ENCODE peak calls at places on chromosomes 3 and 15, in eight cellular contexts. Y, S, N, Q, V, L, W and Z are unnamed samples.

GRCh38 chr15:60580650-60581415 is 101.9 kb upstream of the ICE2 start:
- DNase-seq in Y (no peak), S (no peak), N (no peak), Q (no peak), V (no peak), L (peak; percentile 16), W (no peak), Z (no peak)

GRCh38 chr3:359672-360071 is 163.1 kb downstream of the CHL1 start:
- DNase-seq in Y (no peak), S (no peak), N (no peak), Q (no peak), V (no peak), L (no peak), W (no peak), Z (no peak)

GRCh38 chr3:17639765-17640164 is 102.7 kb downstream of the TBC1D5 start:
- DNase-seq in Y (peak; percentile 95), S (no peak), N (no peak), Q (no peak), V (no peak), L (peak; percentile 10), W (peak; percentile 75), Z (no peak)

GRCh38 chr3:81550415-81550814 is 211.0 kb downstream of the GBE1 start:
- DNase-seq in Y (no peak), S (no peak), N (no peak), Q (no peak), V (no peak), L (no peak), W (no peak), Z (no peak)

GRCh38 chr15:90606641-90607040 is 76.9 kb downstream of the CRTC3 start:
- DNase-seq in Y (no peak), S (no peak), N (no peak), Q (no peak), V (no peak), L (no peak), W (no peak), Z (no peak)

GRCh38 chr3:15498461-15499214 is 22.9 kb downstream of the COLQ start:
- DNase-seq in Y (no peak), S (no peak), N (no peak), Q (no peak), V (no peak), L (no peak), W (no peak), Z (no peak)

GRCh38 chr3:125146601-125147490 is 65.7 kb downstream of the SLC12A8 start:
- DNase-seq in Y (no peak), S (no peak), N (peak; percentile 74), Q (no peak), V (no peak), L (no peak), W (no peak), Z (peak; percentile 67)

GRCh38 chr3:131690800-131691199 is 188.0 kb upstream of the MRPL3 start:
- DNase-seq in Y (no peak), S (no peak), N (no peak), Q (no peak), V (no peak), L (no peak), W (no peak), Z (no peak)

GRCh38 chr15:92667291-92667904 is 11.8 kb upstream of the FAM174B start:
- DNase-seq in Y (no peak), S (no peak), N (no peak), Q (peak; percentile 21), V (no peak), L (no peak), W (peak; percentile 45), Z (no peak)

GRCh38 chr3:61985020-61985419 is 388.3 kb downstream of the FEZF2 start:
- DNase-seq in Y (peak; percentile 53), S (no peak), N (no peak), Q (no peak), V (no peak), L (peak; percentile 27), W (no peak), Z (no peak)

GRCh38 chr15:99438222-99438592 is 127.6 kb upstream of the MEF2A start:
- DNase-seq in Y (no peak), S (no peak), N (peak; percentile 35), Q (peak; percentile 3), V (no peak), L (no peak), W (no peak), Z (no peak)

GRCh38 chr15:31551323-31551722 is 224.7 kb downstream of the KLF13 start:
- DNase-seq in Y (no peak), S (no peak), N (no peak), Q (no peak), V (no peak), L (no peak), W (no peak), Z (no peak)

GRCh38 chr3:131033480-131034080 is 6.9 kb downstream of the NEK11 start:
- DNase-seq in Y (no peak), S (no peak), N (no peak), Q (no peak), V (no peak), L (peak; percentile 76), W (no peak), Z (no peak)

GRCh38 chr3:120615863-120616599 is 19.9 kb downstream of the NDUFB4 start:
- DNase-seq in Y (no peak), S (no peak), N (peak; percentile 71), Q (no peak), V (no peak), L (peak; percentile 88), W (peak; percentile 84), Z (peak; percentile 59)

GRCh38 chr3:124492824-124493223 is 237.4 kb upstream of the UMPS start:
- DNase-seq in Y (no peak), S (peak; percentile 19), N (no peak), Q (peak; percentile 82), V (no peak), L (peak; percentile 48), W (peak; percentile 94), Z (peak; percentile 59)

GRCh38 chr3:113096158-113096893 is 105.5 kb downstream of the GTPBP8 start:
- DNase-seq in Y (no peak), S (no peak), N (no peak), Q (no peak), V (no peak), L (no peak), W (no peak), Z (no peak)

GRCh38 chr3:152474585-152474984 is 205.9 kb downstream of the MBNL1 start:
- DNase-seq in Y (peak; percentile 69), S (peak; percentile 52), N (no peak), Q (no peak), V (no peak), L (peak; percentile 79), W (no peak), Z (no peak)

GRCh38 chr3:127964053-127964452 is 49.0 kb downstream of the KBTBD12 start:
- DNase-seq in Y (peak; percentile 48), S (no peak), N (no peak), Q (no peak), V (no peak), L (peak; percentile 59), W (peak; percentile 90), Z (no peak)

GRCh38 chr3:112056451-112056929 is 22.0 kb downstream of the TMPRSS7 start:
- DNase-seq in Y (peak; percentile 75), S (no peak), N (no peak), Q (no peak), V (no peak), L (no peak), W (no peak), Z (no peak)

GRCh38 chr3:107557743-107558142 is 35.0 kb downstream of the BBX start:
- DNase-seq in Y (no peak), S (no peak), N (no peak), Q (no peak), V (no peak), L (no peak), W (no peak), Z (no peak)

GRCh38 chr15:78567541-78567940 is 2.2 kb downstream of the CHRNA5 start:
- DNase-seq in Y (no peak), S (no peak), N (no peak), Q (no peak), V (no peak), L (no peak), W (no peak), Z (no peak)

GRCh38 chr15:38201714-38202113 is 50.9 kb upstream of the SPRED1 start:
- DNase-seq in Y (no peak), S (no peak), N (no peak), Q (no peak), V (no peak), L (no peak), W (no peak), Z (no peak)

GRCh38 chr15:81062937-81063336 is 62.2 kb downstream of the TLNRD1 start:
- DNase-seq in Y (no peak), S (no peak), N (no peak), Q (no peak), V (no peak), L (no peak), W (no peak), Z (no peak)

GRCh38 chr3:186059192-186059591 is 49.7 kb downstream of the ETV5 start:
- DNase-seq in Y (no peak), S (no peak), N (no peak), Q (no peak), V (no peak), L (no peak), W (no peak), Z (no peak)

GRCh38 chr15:60044636-60045273 is 40.6 kb downstream of the FOXB1 start:
- DNase-seq in Y (no peak), S (no peak), N (no peak), Q (no peak), V (no peak), L (peak; percentile 53), W (no peak), Z (no peak)

GRCh38 chr15:78210349-78210717 is 24.0 kb downstream of the ACSBG1 start:
- DNase-seq in Y (no peak), S (no peak), N (no peak), Q (no peak), V (no peak), L (no peak), W (no peak), Z (no peak)

GRCh38 chr3:106482436-106482835 is 613.6 kb upstream of the CBLB start:
- DNase-seq in Y (no peak), S (no peak), N (no peak), Q (no peak), V (no peak), L (peak; percentile 28), W (no peak), Z (no peak)

GRCh38 chr3:126317029-126317996 is 39.9 kb downstream of the KLF15 start:
- DNase-seq in Y (no peak), S (no peak), N (no peak), Q (no peak), V (no peak), L (no peak), W (no peak), Z (no peak)

GRCh38 chr15:76460871-76461270 is 124.3 kb downstream of the ISL2 start:
- DNase-seq in Y (peak; percentile 41), S (no peak), N (no peak), Q (no peak), V (no peak), L (no peak), W (no peak), Z (no peak)

GRCh38 chr3:188453431-188454384 is 299.8 kb downstream of the LPP start:
- DNase-seq in Y (no peak), S (no peak), N (no peak), Q (no peak), V (no peak), L (no peak), W (no peak), Z (no peak)

GRCh38 chr3:31848921-31849320 is 132.1 kb downstream of the OSBPL10 start:
- DNase-seq in Y (no peak), S (no peak), N (no peak), Q (no peak), V (no peak), L (no peak), W (peak; percentile 16), Z (no peak)

GRCh38 chr15:45635191-45635638 is 386 bp downstream of the SQOR start:
- DNase-seq in Y (peak; percentile 11), S (peak; percentile 58), N (peak; percentile 81), Q (peak; percentile 88), V (peak; percentile 55), L (peak; percentile 45), W (no peak), Z (peak; percentile 79)